ENCODE peak calls at places on chromosomes 11 and 22, in six cellular contexts. E is retinal pigment epithelial cell; I is tibial artery; F is AG10803; O is heart right ventricle; K is CD8-positive, alpha-beta memory T cell. S is an unnamed sample.

GRCh38 chr11:63611395-63611747 is 2.9 kb downstream of the PLAAT3 start:
- DNase-seq in O (no peak), F (no peak), K (no peak), I (no peak), E (no peak), S (no peak)

GRCh38 chr22:46842606-46843005 is 80.2 kb downstream of the TBC1D22A start:
- DNase-seq in K (no peak), O (no peak), E (no peak), F (no peak), I (no peak), S (no peak)

GRCh38 chr22:40510965-40511364 is 125.6 kb downstream of the MRTFA start:
- DNase-seq in F (no peak), K (no peak), E (no peak), O (no peak), I (no peak), S (no peak)

GRCh38 chr11:110478410-110478809 is 48.7 kb downstream of the FDX1 start:
- DNase-seq in I (no peak), K (no peak), F (no peak), E (no peak), O (no peak), S (no peak)

GRCh38 chr22:32005453-32005852 is 37.6 kb upstream of the SLC5A1 start:
- DNase-seq in E (no peak), I (no peak), O (no peak), K (no peak), F (peak; percentile 34), S (no peak)

GRCh38 chr11:115695677-115696451 is 191.6 kb upstream of the CADM1 start:
- DNase-seq in E (no peak), I (no peak), K (no peak), F (no peak), O (no peak), S (no peak)

GRCh38 chr22:42933783-42934144 is 76.7 kb upstream of the ARFGAP3 start:
- DNase-seq in F (peak; percentile 97), O (peak; percentile 62), E (peak; percentile 94), K (no peak), I (no peak), S (no peak)

GRCh38 chr11:25992254-25992653 is 339.7 kb upstream of the ANO3 start:
- DNase-seq in E (peak; percentile 52), I (no peak), K (no peak), F (no peak), O (no peak), S (no peak)

GRCh38 chr22:42608481-42609361 is 6.0 kb downstream of the POLDIP3 start:
- DNase-seq in F (peak; percentile 46), E (no peak), O (no peak), I (no peak), K (no peak), S (no peak)

GRCh38 chr11:23206736-23207336 is 346.6 kb upstream of the CCDC179 start:
- DNase-seq in K (no peak), O (no peak), I (no peak), E (no peak), F (no peak), S (no peak)

GRCh38 chr22:47613606-47614350 is 851.3 kb downstream of the TBC1D22A start:
- DNase-seq in I (peak; percentile 48), E (no peak), O (no peak), K (no peak), F (no peak), S (no peak)

GRCh38 chr22:25774575-25775026 is 32.6 kb downstream of the MYO18B start:
- DNase-seq in E (no peak), F (no peak), I (no peak), K (no peak), O (no peak), S (no peak)

GRCh38 chr22:46422896-46423295 is 87.4 kb downstream of the TRMU start:
- DNase-seq in F (no peak), O (peak; percentile 51), E (no peak), K (no peak), I (no peak), S (no peak)

GRCh38 chr11:18064450-18065048 is 18.5 kb upstream of the TPH1 start:
- DNase-seq in F (no peak), O (no peak), I (no peak), E (no peak), K (no peak), S (no peak)

GRCh38 chr11:71384561-71384960 is 63.6 kb downstream of the DHCR7 start:
- DNase-seq in I (no peak), F (no peak), O (no peak), K (no peak), E (no peak), S (no peak)

GRCh38 chr11:120208012-120208441 is 2.8 kb upstream of the OAF start:
- DNase-seq in F (no peak), K (no peak), I (no peak), O (no peak), E (peak; percentile 48), S (no peak)

GRCh38 chr11:116614306-116615210 is 158.2 kb downstream of the BUD13 start:
- DNase-seq in K (no peak), F (no peak), I (no peak), E (no peak), O (no peak), S (no peak)

GRCh38 chr11:96090711-96091110 is 166.8 kb upstream of the MTMR2 start:
- DNase-seq in F (peak; percentile 88), I (no peak), O (no peak), E (no peak), K (no peak), S (no peak)

GRCh38 chr11:47724041-47724729 is 9.0 kb upstream of the AGBL2 start:
- DNase-seq in F (peak; percentile 42), I (peak; percentile 81), E (no peak), K (no peak), O (no peak), S (no peak)

GRCh38 chr11:69460540-69461257 is 20.8 kb upstream of the LINC01488 start:
- DNase-seq in O (no peak), E (no peak), I (no peak), F (peak; percentile 87), K (no peak), S (no peak)

GRCh38 chr11:11624206-11624605 is 2.4 kb upstream of the GALNT18 start:
- DNase-seq in F (no peak), O (no peak), I (no peak), E (no peak), K (no peak), S (no peak)

GRCh38 chr11:56331861-56332491 is 13.9 kb upstream of the OR8K1 start:
- DNase-seq in O (no peak), E (no peak), F (no peak), I (no peak), K (no peak), S (no peak)

GRCh38 chr11:113419426-113420003 is 31.9 kb downstream of the ANKK1 start:
- DNase-seq in E (no peak), F (no peak), O (no peak), K (no peak), I (no peak), S (no peak)

GRCh38 chr11:24793479-24793878 is 296.6 kb downstream of the LUZP2 start:
- DNase-seq in K (no peak), O (no peak), I (no peak), E (no peak), F (no peak), S (no peak)

GRCh38 chr11:10550503-10550902 is 9.5 kb upstream of the RNF141 start:
- DNase-seq in E (no peak), K (no peak), I (no peak), O (no peak), F (peak; percentile 66), S (no peak)

GRCh38 chr11:102172127-102172848 is 62.0 kb downstream of the YAP1 start:
- DNase-seq in O (no peak), K (no peak), F (peak; percentile 81), E (no peak), I (peak; percentile 78), S (no peak)

GRCh38 chr11:102177126-102177525 is 66.9 kb downstream of the YAP1 start:
- DNase-seq in K (no peak), E (no peak), O (no peak), F (no peak), I (no peak), S (no peak)

GRCh38 chr11:102179366-102179765 is 69.1 kb downstream of the YAP1 start:
- DNase-seq in F (no peak), E (no peak), I (no peak), K (no peak), O (no peak), S (no peak)

DNA sequence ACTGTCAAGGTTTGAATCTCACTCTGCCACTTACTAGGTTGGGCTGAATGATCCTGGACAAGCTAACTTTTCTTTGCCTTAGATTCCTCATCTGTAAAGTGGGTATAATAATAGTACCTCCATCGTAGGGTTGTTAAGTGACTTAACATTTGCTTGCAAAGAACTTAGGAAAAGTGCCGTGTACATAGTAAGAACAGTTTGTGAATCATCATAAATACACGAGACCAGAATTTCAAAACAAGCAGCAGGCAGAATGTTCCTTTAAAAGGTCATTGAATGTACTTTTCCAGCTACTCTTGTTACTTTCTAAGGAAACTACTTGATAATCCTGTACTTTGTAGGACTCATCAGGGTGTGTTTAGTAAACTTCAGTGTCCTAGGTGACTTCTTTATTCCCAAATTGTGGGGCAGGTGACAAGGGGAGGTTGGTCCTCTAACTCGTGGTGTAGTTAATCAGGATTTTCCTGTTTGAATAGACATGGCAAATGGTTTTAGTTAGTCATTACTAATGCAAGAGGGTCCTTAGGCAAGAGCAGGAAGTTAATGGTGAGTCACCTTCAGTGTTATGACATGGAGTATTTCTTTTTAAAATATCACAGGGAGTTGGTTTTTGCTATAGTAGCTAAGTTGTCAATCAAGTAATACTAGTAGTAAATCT is 67.9 kb downstream of the YAP1 start:
- DNase-seq in I (no peak), K (no peak), O (no peak), F (peak; percentile 87), E (peak; percentile 87), S (no peak)
- H3K4me3 ChIP-seq in I (no peak overlapping the region), K (no peak overlapping the region), O (no peak overlapping the region), F (peak overlapping the region; percentile 22), E (no peak overlapping the region), S (no peak overlapping the region)

GRCh38 chr11:46348986-46349401 is 1.7 kb downstream of the DGKZ start:
- DNase-seq in K (peak; percentile 49), E (no peak), I (no peak), F (no peak), O (no peak), S (peak; percentile 61)
- H3K4me3 ChIP-seq in K (peak overlapping the region; percentile 95), E (no peak overlapping the region), I (no peak overlapping the region), F (peak overlapping the region; percentile 3), O (no peak overlapping the region), S (peak overlapping the region; percentile 83)

GRCh38 chr11:34624069-34624468 is 3.2 kb downstream of the EHF start:
- DNase-seq in K (peak; percentile 33), E (no peak), O (no peak), I (no peak), F (no peak), S (peak; percentile 36)
- H3K4me3 ChIP-seq in K (no peak overlapping the region), E (no peak overlapping the region), O (no peak overlapping the region), I (no peak overlapping the region), F (no peak overlapping the region), S (peak overlapping the region; percentile 10)

GRCh38 chr11:62554377-62554776 is 7.8 kb upstream of the AHNAK start:
- DNase-seq in I (peak; percentile 72), K (no peak), F (no peak), E (no peak), O (no peak), S (no peak)

GRCh38 chr11:62553839-62554361 is 7.3 kb upstream of the AHNAK start:
- DNase-seq in O (no peak), I (no peak), E (no peak), F (peak; percentile 83), K (no peak), S (no peak)

GRCh38 chr11:62555464-62556092 is 9.0 kb upstream of the AHNAK start:
- DNase-seq in E (no peak), F (no peak), I (peak; percentile 77), O (no peak), K (peak; percentile 60), S (peak; percentile 94)

GRCh38 chr11:62552465-62552782 is 5.8 kb upstream of the AHNAK start:
- DNase-seq in O (no peak), K (no peak), F (peak; percentile 69), I (no peak), E (no peak), S (no peak)

GRCh38 chr11:62552931-62553838 is 6.6 kb upstream of the AHNAK start:
- DNase-seq in F (peak; percentile 97), K (no peak), E (peak; percentile 91), O (peak; percentile 85), I (peak; percentile 96), S (peak; percentile 86)
- H3K4me3 ChIP-seq in F (peak overlapping the region; percentile 52), K (peak overlapping the region; percentile 47), E (peak overlapping the region; percentile 26), O (peak overlapping the region; percentile 23), I (peak overlapping the region; percentile 30), S (peak overlapping the region; percentile 34)